ENCODE peak calls at places on chromosomes 11 and 22, in four cellular contexts. H, L, Z and X are unnamed samples.
A peak's percentile ranks its signal among the peaks of the same experiment; 100 is the strongest.

GRCh38 chr22:47160141-47160541 is 397.7 kb downstream of the TBC1D22A start:
- DNase-seq in Z (no peak), H (no peak), L (no peak), X (no peak)

GRCh38 chr11:17738350-17739207 is 4.0 kb downstream of the KCNC1 start:
- DNase-seq in L (no peak), H (no peak), Z (no peak), X (no peak)

GRCh38 chr22:45441158-45441557 is 27.7 kb downstream of the RIBC2 start:
- DNase-seq in L (peak; percentile 68), H (peak; percentile 10), Z (peak; percentile 78), X (peak; percentile 78)

GRCh38 chr11:705646-706438 is at the start of gene EPS8L2:
- DNase-seq in H (no peak), L (no peak), Z (no peak), X (no peak)

GRCh38 chr11:72069200-72069599 is 11.1 kb downstream of the NUMA1 start:
- DNase-seq in H (no peak), Z (no peak), L (peak; percentile 29), X (peak; percentile 29)

GRCh38 chr11:44949160-44950035 is 1.3 kb downstream of the TP53I11 start:
- DNase-seq in H (peak; percentile 38), Z (peak; percentile 73), L (peak; percentile 33), X (peak; percentile 59)

GRCh38 chr11:10233581-10233980 is 60.4 kb downstream of the SBF2 start:
- DNase-seq in H (no peak), Z (no peak), L (peak; percentile 84), X (peak; percentile 42)

GRCh38 chr22:49295851-49296560 is 531.7 kb downstream of the BRD1 start:
- DNase-seq in L (no peak), Z (no peak), H (no peak), X (no peak)

GRCh38 chr11:35247863-35248262 is 108.9 kb downstream of the CD44 start:
- DNase-seq in L (no peak), H (peak; percentile 27), Z (no peak), X (no peak)

GRCh38 chr11:59192446-59193020 is 20.2 kb downstream of the MPEG1 start:
- DNase-seq in L (no peak), H (no peak), Z (no peak), X (no peak)

GRCh38 chr11:133082851-133083488 is 449.3 kb downstream of the OPCML start:
- DNase-seq in H (peak; percentile 29), Z (no peak), L (no peak), X (peak; percentile 45)

GRCh38 chr11:106278391-106278790 is 200.9 kb downstream of the AASDHPPT start:
- DNase-seq in H (no peak), L (no peak), Z (no peak), X (peak; percentile 65)

GRCh38 chr22:45096256-45096907 is 67.3 kb upstream of the NUP50 start:
- DNase-seq in Z (peak; percentile 65), L (peak; percentile 38), H (peak; percentile 23), X (peak; percentile 31)

GRCh38 chr11:119107538-119108150 is 500 bp downstream of the C2CD2L start:
- DNase-seq in L (peak; percentile 4), Z (no peak), H (no peak), X (no peak)

GRCh38 chr11:22169833-22170232 is 23.1 kb upstream of the ANO5 start:
- DNase-seq in Z (no peak), L (peak; percentile 2), H (no peak), X (peak; percentile 1)

GRCh38 chr11:129643031-129643721 is 172.5 kb upstream of the TMEM45B start:
- DNase-seq in Z (no peak), H (no peak), L (peak; percentile 71), X (peak; percentile 53)

GRCh38 chr11:30735946-30736345 is 149.8 kb upstream of the MPPED2 start:
- DNase-seq in L (no peak), H (no peak), Z (no peak), X (no peak)

GRCh38 chr22:29093501-29093921 is 20.7 kb downstream of the KREMEN1 start:
- DNase-seq in Z (no peak), L (peak; percentile 69), H (no peak), X (peak; percentile 78)

GRCh38 chr11:117799634-117800033 is 2.6 kb upstream of the DSCAML1 start:
- DNase-seq in Z (no peak), H (no peak), L (no peak), X (no peak)

GRCh38 chr11:106426696-106427095 is 349.2 kb downstream of the AASDHPPT start:
- DNase-seq in L (no peak), H (no peak), Z (no peak), X (peak; percentile 13)

GRCh38 chr22:37484115-37485005 is 1.8 kb downstream of the MFNG start:
- DNase-seq in H (peak; percentile 72), L (no peak), Z (peak; percentile 41), X (no peak)

GRCh38 chr11:63489879-63490278 is 1.1 kb downstream of the PLAAT5 start:
- DNase-seq in Z (no peak), H (no peak), L (no peak), X (peak; percentile 33)

GRCh38 chr22:50470491-50470890 is 4.3 kb downstream of the SBF1 start:
- DNase-seq in Z (no peak), L (no peak), H (no peak), X (no peak)

GRCh38 chr22:32901925-32902324 is 100.4 kb downstream of the TIMP3 start:
- DNase-seq in H (no peak), L (no peak), Z (no peak), X (no peak)

GRCh38 chr11:106304274-106304673 is 226.8 kb downstream of the AASDHPPT start:
- DNase-seq in L (peak; percentile 62), Z (no peak), H (no peak), X (peak; percentile 86)

GRCh38 chr22:37278261-37278660 is 4.0 kb upstream of the CYTH4 start:
- DNase-seq in H (no peak), Z (no peak), L (no peak), X (no peak)

GRCh38 chr22:50008151-50009040 is 4.2 kb downstream of the IL17REL start:
- DNase-seq in L (no peak), Z (no peak), H (no peak), X (no peak)

GRCh38 chr11:79182794-79183193 is 258.0 kb downstream of the TENM4 start:
- DNase-seq in L (peak; percentile 34), H (no peak), Z (no peak), X (peak; percentile 87)

GRCh38 chr11:995752-996420 is 40.6 kb downstream of the MUC6 start:
- DNase-seq in H (no peak), Z (peak; percentile 85), L (no peak), X (peak; percentile 86)

GRCh38 chr11:2807276-2807681 is 78.3 kb downstream of the CDKN1C start:
- DNase-seq in H (no peak), Z (no peak), L (no peak), X (peak; percentile 41)